ENCODE peak calls at places on chromosomes 6 and 20, in four cellular contexts. C is dermis blood vessel endothelial cell, F is A549, M is brain pericyte. K is an unnamed sample.

GRCh38 chr20:45325367-45325766 is 17.3 kb upstream of the MATN4 start:
- DNase-seq in C (no peak), M (no peak), F (no peak), K (no peak)

GRCh38 chr6:126812651-126813050 is 305.8 kb upstream of the RSPO3 start:
- DNase-seq in C (no peak), F (no peak), M (no peak), K (no peak)

GRCh38 chr20:8117636-8118413 is 14.2 kb upstream of the PLCB1 start:
- DNase-seq in C (no peak), F (no peak), M (no peak), K (no peak)

GRCh38 chr6:68635706-68636513 is 828 bp downstream of the ADGRB3 start:
- DNase-seq in M (no peak), F (no peak), C (peak), K (no peak)

GRCh38 chr6:27168586-27169443 is 78.7 kb upstream of the PRSS16 start:
- DNase-seq in F (no peak), C (peak), M (no peak), K (peak)

GRCh38 chr6:4426916-4427315 is 291.5 kb upstream of the ECI2 start:
- DNase-seq in C (no peak), F (no peak), M (no peak), K (no peak)

GRCh38 chr20:48098099-48098498 is 312.8 kb upstream of the SULF2 start:
- DNase-seq in M (no peak), C (peak), F (no peak), K (no peak)

GRCh38 chr20:5614506-5614905 is 135.7 kb upstream of the SHLD1 start:
- DNase-seq in F (no peak), C (no peak), M (no peak), K (no peak)

GRCh38 chr6:106750146-106750900 is 120.9 kb downstream of the QRSL1 start:
- DNase-seq in C (no peak), F (no peak), M (no peak), K (no peak)

GRCh38 chr20:63740070-63740500 is 509 bp downstream of the SLC2A4RG start:
- DNase-seq in M (no peak), C (peak), F (no peak), K (no peak)

GRCh38 chr20:33072813-33073212 is 6.6 kb upstream of the BPIFB4 start:
- DNase-seq in M (no peak), F (no peak), C (no peak), K (no peak)

GRCh38 chr20:61766921-61767610 is 298.6 kb downstream of the TAF4 start:
- DNase-seq in C (no peak), M (no peak), F (no peak), K (no peak)

GRCh38 chr6:128600397-128600951 is 80.1 kb upstream of the PTPRK start:
- DNase-seq in F (peak), C (peak), M (peak), K (peak)

GRCh38 chr6:44096615-44097014 is 30.6 kb downstream of the MRPL14 start:
- DNase-seq in M (peak), F (peak), C (peak), K (peak)

GRCh38 chr20:10585308-10585707 is 88.5 kb downstream of the JAG1 start:
- DNase-seq in F (no peak), C (no peak), M (no peak), K (no peak)

GRCh38 chr6:57089265-57089664 is 723 bp upstream of the ZNF451 start:
- DNase-seq in C (no peak), F (no peak), M (no peak), K (no peak)

GRCh38 chr20:40489886-40490285 is 199.2 kb downstream of the MAFB start:
- DNase-seq in M (no peak), F (no peak), C (no peak), K (no peak)

GRCh38 chr6:139587469-139587868 is 213.0 kb upstream of the CITED2 start:
- DNase-seq in F (peak), C (peak), M (no peak), K (peak)

GRCh38 chr6:167470101-167470835 is 145.4 kb downstream of the TTLL2 start:
- DNase-seq in M (no peak), F (no peak), C (no peak), K (no peak)

GRCh38 chr20:56676001-56676400 is 46.9 kb downstream of the TFAP2C start:
- DNase-seq in M (no peak), F (no peak), C (no peak), K (no peak)

GRCh38 chr6:106077881-106078280 is 8.3 kb upstream of the PRDM1 start:
- DNase-seq in M (no peak), F (no peak), C (no peak), K (no peak)

GRCh38 chr6:141526985-141527384 is 605.7 kb upstream of the GJE1 start:
- DNase-seq in M (no peak), F (no peak), C (no peak), K (no peak)

GRCh38 chr6:160972111-160972510 is 19.5 kb upstream of the MAP3K4 start:
- DNase-seq in C (no peak), M (peak), F (no peak), K (no peak)

GRCh38 chr20:32832664-32833063 is 12.9 kb downstream of the MAPRE1 start:
- DNase-seq in C (no peak), F (no peak), M (no peak), K (no peak)

GRCh38 chr6:43276180-43277082 is 21.6 kb upstream of the SLC22A7 start:
- DNase-seq in C (no peak), F (no peak), M (no peak), K (no peak)

GRCh38 chr20:52889225-52889624 is 82.9 kb upstream of the TSHZ2 start:
- DNase-seq in M (no peak), F (no peak), C (no peak), K (no peak)

GRCh38 chr6:158559338-158559894 is 475 bp upstream of the TMEM181 start:
- DNase-seq in C (no peak), F (no peak), M (no peak), K (no peak)

GRCh38 chr6:88761237-88762031 is 202.0 kb downstream of the RNGTT start:
- DNase-seq in F (peak), M (no peak), C (no peak), K (no peak)

GRCh38 chr6:50851269-50851847 is 32.7 kb downstream of the TFAP2B start:
- DNase-seq in F (no peak), C (no peak), M (no peak), K (no peak)

GRCh38 chr6:17281497-17282481 is 628 bp downstream of the RBM24 start:
- DNase-seq in F (no peak), M (no peak), C (peak), K (no peak)

GRCh38 chr20:19726126-19726525 is 31.9 kb upstream of the RIN2 start:
- DNase-seq in C (peak), F (no peak), M (no peak), K (no peak)

GRCh38 chr20:6704132-6704861 is 63.2 kb upstream of the BMP2 start:
- DNase-seq in C (peak), M (peak), F (peak), K (peak)

GRCh38 chr6:70241991-70242420 is 60.9 kb downstream of the COL9A1 start:
- DNase-seq in M (no peak), F (no peak), C (no peak), K (no peak)

GRCh38 chr6:20417819-20418218 is 16.1 kb downstream of the E2F3 start:
- DNase-seq in M (no peak), C (no peak), F (no peak), K (no peak)

GRCh38 chr6:17258763-17259162 is 22.4 kb upstream of the RBM24 start:
- DNase-seq in C (no peak), M (no peak), F (no peak), K (no peak)

GRCh38 chr6:31143148-31143547 is 4.3 kb upstream of the PSORS1C2 start:
- DNase-seq in C (peak), F (no peak), M (no peak), K (peak)

K was measured in dermis microvascular lymphatic vessel endothelial cell.